ENCODE peak calls at places on chromosomes 6 and 20, in six cellular contexts. One of them, this sample, is unnamed.

GRCh38 chr6:74602206-74602605 is 603.6 kb downstream of the COL12A1 start:
- DNase-seq in ovary: no peak
- DNase-seq in IMR-90: no peak
- DNase-seq in uterus: no peak
- DNase-seq in upper lobe of left lung: no peak
- DNase-seq in CD8-positive, alpha-beta T cell: no peak
- DNase-seq in this sample: no peak

GRCh38 chr6:75098709-75099108 is 107.1 kb downstream of the COL12A1 start:
- DNase-seq in ovary: peak; percentile 76
- DNase-seq in IMR-90: peak; percentile 98
- DNase-seq in uterus: peak; percentile 88
- DNase-seq in upper lobe of left lung: no peak
- DNase-seq in CD8-positive, alpha-beta T cell: no peak
- DNase-seq in this sample: peak; percentile 26

GRCh38 chr20:51712501-51713212 is 55.5 kb downstream of the ATP9A start:
- DNase-seq in ovary: no peak
- DNase-seq in IMR-90: peak; percentile 39
- DNase-seq in uterus: no peak
- DNase-seq in upper lobe of left lung: peak; percentile 58
- DNase-seq in CD8-positive, alpha-beta T cell: no peak
- DNase-seq in this sample: peak; percentile 29

GRCh38 chr6:151359486-151359885 is 31.9 kb downstream of the ZBTB2 start:
- DNase-seq in ovary: no peak
- DNase-seq in IMR-90: no peak
- DNase-seq in uterus: no peak
- DNase-seq in upper lobe of left lung: no peak
- DNase-seq in CD8-positive, alpha-beta T cell: no peak
- DNase-seq in this sample: no peak

GRCh38 chr6:43740961-43741764 is 28.8 kb upstream of the VEGFA start:
- DNase-seq in ovary: no peak
- DNase-seq in IMR-90: no peak
- DNase-seq in uterus: no peak
- DNase-seq in upper lobe of left lung: no peak
- DNase-seq in CD8-positive, alpha-beta T cell: no peak
- DNase-seq in this sample: no peak

GRCh38 chr6:3322366-3322890 is 63.7 kb downstream of the PSMG4 start:
- DNase-seq in ovary: no peak
- DNase-seq in IMR-90: no peak
- DNase-seq in uterus: no peak
- DNase-seq in upper lobe of left lung: peak; percentile 54
- DNase-seq in CD8-positive, alpha-beta T cell: no peak
- DNase-seq in this sample: no peak

GRCh38 chr6:155216312-155217028 is 47.3 kb upstream of the CLDN20 start:
- DNase-seq in ovary: no peak
- DNase-seq in IMR-90: no peak
- DNase-seq in uterus: no peak
- DNase-seq in upper lobe of left lung: no peak
- DNase-seq in CD8-positive, alpha-beta T cell: no peak
- DNase-seq in this sample: no peak

GRCh38 chr6:137488736-137489409 is 5.3 kb downstream of the OLIG3 start:
- DNase-seq in ovary: no peak
- DNase-seq in IMR-90: no peak
- DNase-seq in uterus: no peak
- DNase-seq in upper lobe of left lung: peak; percentile 83
- DNase-seq in CD8-positive, alpha-beta T cell: no peak
- DNase-seq in this sample: no peak

GRCh38 chr20:10909803-10910202 is 236.0 kb upstream of the JAG1 start:
- DNase-seq in ovary: no peak
- DNase-seq in IMR-90: no peak
- DNase-seq in uterus: no peak
- DNase-seq in upper lobe of left lung: no peak
- DNase-seq in CD8-positive, alpha-beta T cell: no peak
- DNase-seq in this sample: no peak

GRCh38 chr6:49565855-49566254 is 15.4 kb downstream of the C6orf141 start:
- DNase-seq in ovary: no peak
- DNase-seq in IMR-90: no peak
- DNase-seq in uterus: peak; percentile 25
- DNase-seq in upper lobe of left lung: no peak
- DNase-seq in CD8-positive, alpha-beta T cell: no peak
- DNase-seq in this sample: no peak

GRCh38 chr6:169723200-169723909 is 945 bp downstream of the PHF10 start:
- DNase-seq in ovary: peak; percentile 86
- DNase-seq in IMR-90: peak; percentile 66
- DNase-seq in uterus: peak; percentile 73
- DNase-seq in upper lobe of left lung: peak; percentile 96
- DNase-seq in CD8-positive, alpha-beta T cell: peak; percentile 67
- DNase-seq in this sample: peak; percentile 34

GRCh38 chr20:33246077-33246476 is 10.3 kb downstream of the BPIFA1 start:
- DNase-seq in ovary: no peak
- DNase-seq in IMR-90: no peak
- DNase-seq in uterus: no peak
- DNase-seq in upper lobe of left lung: no peak
- DNase-seq in CD8-positive, alpha-beta T cell: no peak
- DNase-seq in this sample: no peak

GRCh38 chr6:38146021-38146657 is 326.6 kb downstream of the ZFAND3 start:
- DNase-seq in ovary: no peak
- DNase-seq in IMR-90: peak; percentile 5
- DNase-seq in uterus: no peak
- DNase-seq in upper lobe of left lung: peak; percentile 48
- DNase-seq in CD8-positive, alpha-beta T cell: no peak
- DNase-seq in this sample: no peak

GRCh38 chr20:1829531-1829930 is 65.7 kb upstream of the SIRPA start:
- DNase-seq in ovary: no peak
- DNase-seq in IMR-90: no peak
- DNase-seq in uterus: no peak
- DNase-seq in upper lobe of left lung: no peak
- DNase-seq in CD8-positive, alpha-beta T cell: no peak
- DNase-seq in this sample: no peak

GRCh38 chr6:151808331-151809241 is 1.1 kb downstream of the ESR1 start:
- DNase-seq in ovary: peak; percentile 47
- DNase-seq in IMR-90: no peak
- DNase-seq in uterus: peak; percentile 51
- DNase-seq in upper lobe of left lung: peak; percentile 59
- DNase-seq in CD8-positive, alpha-beta T cell: no peak
- DNase-seq in this sample: no peak

GRCh38 chr6:142071981-142072380 is 60.7 kb upstream of the GJE1 start:
- DNase-seq in ovary: no peak
- DNase-seq in IMR-90: no peak
- DNase-seq in uterus: no peak
- DNase-seq in upper lobe of left lung: no peak
- DNase-seq in CD8-positive, alpha-beta T cell: no peak
- DNase-seq in this sample: no peak

GRCh38 chr20:35845561-35845960 is 73.7 kb downstream of the PHF20 start:
- DNase-seq in ovary: no peak
- DNase-seq in IMR-90: peak; percentile 50
- DNase-seq in uterus: no peak
- DNase-seq in upper lobe of left lung: no peak
- DNase-seq in CD8-positive, alpha-beta T cell: no peak
- DNase-seq in this sample: no peak

GRCh38 chr20:31945790-31946189 is 6.1 kb downstream of the PDRG1 start:
- DNase-seq in ovary: peak; percentile 49
- DNase-seq in IMR-90: no peak
- DNase-seq in uterus: no peak
- DNase-seq in upper lobe of left lung: peak; percentile 24
- DNase-seq in CD8-positive, alpha-beta T cell: no peak
- DNase-seq in this sample: no peak

GRCh38 chr20:3077618-3078134 is 6.3 kb downstream of the OXT start:
- DNase-seq in ovary: no peak
- DNase-seq in IMR-90: no peak
- DNase-seq in uterus: no peak
- DNase-seq in upper lobe of left lung: no peak
- DNase-seq in CD8-positive, alpha-beta T cell: peak; percentile 45
- DNase-seq in this sample: peak; percentile 46

GRCh38 chr6:4717856-4718255 is 58.3 kb upstream of the CDYL start:
- DNase-seq in ovary: no peak
- DNase-seq in IMR-90: no peak
- DNase-seq in uterus: no peak
- DNase-seq in upper lobe of left lung: no peak
- DNase-seq in CD8-positive, alpha-beta T cell: no peak
- DNase-seq in this sample: no peak

GRCh38 chr6:71509142-71509541 is 220.5 kb downstream of the OGFRL1 start:
- DNase-seq in ovary: no peak
- DNase-seq in IMR-90: peak; percentile 43
- DNase-seq in uterus: no peak
- DNase-seq in upper lobe of left lung: no peak
- DNase-seq in CD8-positive, alpha-beta T cell: no peak
- DNase-seq in this sample: no peak

GRCh38 chr6:21827425-21828192 is 234.1 kb downstream of the SOX4 start:
- DNase-seq in ovary: no peak
- DNase-seq in IMR-90: peak; percentile 59
- DNase-seq in uterus: no peak
- DNase-seq in upper lobe of left lung: no peak
- DNase-seq in CD8-positive, alpha-beta T cell: no peak
- DNase-seq in this sample: no peak

GRCh38 chr6:21836292-21836691 is 242.7 kb downstream of the SOX4 start:
- DNase-seq in ovary: no peak
- DNase-seq in IMR-90: no peak
- DNase-seq in uterus: no peak
- DNase-seq in upper lobe of left lung: no peak
- DNase-seq in CD8-positive, alpha-beta T cell: no peak
- DNase-seq in this sample: no peak

GRCh38 chr6:21828689-21829088 is 235.1 kb downstream of the SOX4 start:
- DNase-seq in ovary: no peak
- DNase-seq in IMR-90: no peak
- DNase-seq in uterus: no peak
- DNase-seq in upper lobe of left lung: no peak
- DNase-seq in CD8-positive, alpha-beta T cell: no peak
- DNase-seq in this sample: no peak

GRCh38 chr6:21829126-21829525 is 235.6 kb downstream of the SOX4 start:
- DNase-seq in ovary: no peak
- DNase-seq in IMR-90: no peak
- DNase-seq in uterus: no peak
- DNase-seq in upper lobe of left lung: no peak
- DNase-seq in CD8-positive, alpha-beta T cell: no peak
- DNase-seq in this sample: no peak

DNA sequence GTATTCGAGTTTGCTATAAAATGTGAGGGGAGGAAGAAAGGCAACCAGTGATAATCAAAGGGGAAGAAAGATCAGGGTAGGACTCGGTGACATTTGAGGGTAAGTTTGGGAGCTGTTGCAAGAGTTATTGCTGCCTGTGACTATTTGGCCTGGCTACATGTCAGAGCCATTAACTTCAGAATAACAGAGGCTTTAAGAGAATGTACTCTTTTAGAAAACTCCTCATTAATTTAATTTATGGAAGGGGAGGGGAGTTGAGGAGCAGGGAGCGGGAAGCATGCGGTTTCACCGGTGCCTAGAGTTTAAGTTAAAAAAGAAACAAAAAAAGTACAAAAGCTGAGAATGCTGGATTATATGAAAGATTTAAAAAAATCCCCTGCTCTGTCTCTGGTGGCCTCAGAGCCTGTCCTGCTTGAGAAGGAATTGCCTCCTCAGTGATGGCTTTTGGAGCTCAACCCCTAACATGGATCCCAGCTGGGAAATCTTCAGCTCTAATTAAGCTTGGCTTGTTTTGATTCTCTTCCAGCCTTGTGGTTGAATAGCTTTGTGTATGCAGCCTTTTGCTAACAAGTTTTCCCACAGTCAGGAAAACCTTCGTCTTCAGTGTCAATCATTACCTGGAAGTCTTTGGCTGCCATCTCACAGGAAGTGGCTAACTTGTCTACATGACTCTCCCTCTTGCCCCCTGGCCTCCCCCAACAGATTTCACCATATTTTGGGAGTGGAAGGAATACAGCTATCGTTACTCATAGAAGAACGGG is 238.2 kb downstream of the SOX4 start:
- DNase-seq in ovary: no peak
- DNase-seq in IMR-90: peak; percentile 55
- DNase-seq in uterus: peak; percentile 34
- DNase-seq in upper lobe of left lung: no peak
- DNase-seq in CD8-positive, alpha-beta T cell: no peak
- DNase-seq in this sample: no peak
- TF ChIP-seq CTCF in ovary: no peak
- TF ChIP-seq CTCF in IMR-90: no peak
- TF ChIP-seq CTCF in uterus: no peak
- TF ChIP-seq CTCF in upper lobe of left lung: no peak
- TF ChIP-seq CTCF in CD8-positive, alpha-beta T cell: no peak
- TF ChIP-seq CTCF in this sample: no peak

DNA sequence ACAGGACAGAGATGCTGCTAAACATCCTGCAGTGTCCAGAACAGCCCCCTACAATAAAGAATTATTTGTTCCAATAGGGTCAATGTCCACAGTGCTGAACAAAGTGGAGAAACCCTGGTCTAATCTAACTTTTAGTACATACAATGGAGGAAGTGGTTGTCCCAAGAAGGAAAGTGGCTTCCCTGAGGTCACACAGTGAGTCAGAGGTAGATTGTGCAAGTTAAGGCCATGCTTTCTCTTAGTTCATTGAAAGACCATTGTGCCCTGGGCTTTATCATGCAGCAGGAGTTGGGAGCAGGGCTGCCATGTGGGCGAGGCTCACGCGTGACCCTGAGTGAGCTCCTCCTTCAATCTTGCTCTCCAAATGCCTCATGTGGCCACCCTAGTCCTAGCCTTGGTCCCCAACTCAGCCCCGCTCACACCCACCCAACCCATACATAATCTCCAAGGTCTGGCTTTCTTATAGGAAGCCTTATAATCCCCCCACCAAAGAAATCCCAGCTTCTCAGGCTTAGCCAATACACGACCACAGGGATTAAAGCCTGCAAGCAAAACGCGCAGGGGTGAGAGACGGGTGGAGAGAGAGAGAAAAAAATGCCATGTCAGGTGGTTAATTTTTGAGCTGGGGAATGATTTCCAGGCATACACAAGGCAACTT is 19.9 kb downstream of the SLC13A3 start:
- DNase-seq in ovary: no peak
- DNase-seq in IMR-90: peak; percentile 15
- DNase-seq in uterus: no peak
- DNase-seq in upper lobe of left lung: peak; percentile 36
- DNase-seq in CD8-positive, alpha-beta T cell: no peak
- DNase-seq in this sample: peak; percentile 14
- H3K27me3 ChIP-seq in ovary: no peaks in the 10 kb centered on the region
- H3K27me3 ChIP-seq in IMR-90: no peaks in the 10 kb centered on the region
- H3K27me3 ChIP-seq in uterus: no peaks in the 10 kb centered on the region
- H3K27me3 ChIP-seq in upper lobe of left lung: no peaks in the 10 kb centered on the region
- H3K27me3 ChIP-seq in CD8-positive, alpha-beta T cell: no peaks in the 10 kb centered on the region
- H3K27me3 ChIP-seq in this sample: no peaks in the 10 kb centered on the region

GRCh38 chr20:41142241-41142640 is 4.9 kb downstream of the PLCG1 start:
- DNase-seq in ovary: no peak
- DNase-seq in IMR-90: no peak
- DNase-seq in uterus: no peak
- DNase-seq in upper lobe of left lung: no peak
- DNase-seq in CD8-positive, alpha-beta T cell: no peak
- DNase-seq in this sample: no peak
- H3K4me1 ChIP-seq in ovary: peaks cover 47% of the 10 kb centered on the region
- H3K4me1 ChIP-seq in IMR-90: peaks cover 18% of the 10 kb centered on the region
- H3K4me1 ChIP-seq in uterus: peaks cover 16% of the 10 kb centered on the region
- H3K4me1 ChIP-seq in upper lobe of left lung: peaks cover 88% of the 10 kb centered on the region
- H3K4me1 ChIP-seq in CD8-positive, alpha-beta T cell: peaks cover 85% of the 10 kb centered on the region
- H3K4me1 ChIP-seq in this sample: peaks cover 10% of the 10 kb centered on the region

DNA sequence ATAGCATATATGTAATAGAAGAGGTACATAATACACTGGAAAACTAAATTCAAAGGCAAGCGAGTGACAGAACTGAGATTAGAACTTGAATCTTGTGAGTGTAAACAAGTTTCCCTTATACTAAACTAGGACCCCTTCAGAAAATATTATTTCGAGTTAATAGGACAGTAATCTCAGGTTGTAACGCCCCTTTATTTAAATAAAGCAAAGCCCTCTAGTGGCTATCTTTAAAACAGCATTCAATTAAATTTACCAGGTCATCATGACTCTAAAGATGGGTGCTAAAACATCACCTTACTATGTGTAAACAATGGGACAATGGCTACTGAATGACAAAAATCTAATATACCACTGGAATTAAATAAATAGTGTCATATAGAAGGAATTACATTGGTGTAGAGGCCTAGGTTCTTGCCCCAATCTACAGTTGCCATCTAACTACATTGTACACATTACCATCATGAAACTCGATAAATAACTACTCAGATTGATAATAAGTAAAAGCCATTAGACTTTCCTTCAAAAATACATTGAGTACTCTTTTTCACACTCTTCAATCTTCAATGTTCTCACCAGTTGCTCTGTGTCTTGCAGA is 255.4 kb upstream of the IRAK1BP1 start:
- DNase-seq in ovary: no peak
- DNase-seq in IMR-90: no peak
- DNase-seq in uterus: no peak
- DNase-seq in upper lobe of left lung: no peak
- DNase-seq in CD8-positive, alpha-beta T cell: no peak
- DNase-seq in this sample: no peak
- TF ChIP-seq CTCF in ovary: no peak
- TF ChIP-seq CTCF in IMR-90: peak; percentile 62
- TF ChIP-seq CTCF in uterus: no peak
- TF ChIP-seq CTCF in upper lobe of left lung: peak; percentile 12
- TF ChIP-seq CTCF in CD8-positive, alpha-beta T cell: peak; percentile 23
- TF ChIP-seq CTCF in this sample: peak; percentile 63

This sample was measured in foreskin keratinocyte.